ENCODE peak calls at places on chromosomes 6 and 20, in nine cellular contexts. G is astrocyte of the cerebellum, A is endodermal cell, X is fibroblast of mammary gland, W is mammary epithelial cell, B is IMR-90, E is A549, D is cardiac fibroblast, T is astrocyte of the spinal cord. H is an unnamed sample.

GRCh38 chr20:62555642-62556420 is 80.0 kb upstream of the GATA5 start:
- DNase-seq in G (no peak), A (no peak), X (no peak), W (no peak), B (no peak), E (no peak), D (no peak), T (no peak), H (no peak)

GRCh38 chr6:9292975-9293374 is 857.6 kb upstream of the SLC35B3 start:
- DNase-seq in G (peak; percentile 99), A (no peak), X (no peak), W (no peak), B (peak; percentile 16), E (no peak), D (peak; percentile 1), T (peak; percentile 93), H (no peak)

GRCh38 chr6:64259372-64259771 is 623.8 kb downstream of the PHF3 start:
- DNase-seq in G (no peak), A (no peak), X (no peak), W (no peak), B (no peak), E (no peak), D (no peak), T (no peak), H (no peak)

GRCh38 chr20:62685781-62686555 is 22.7 kb upstream of the NTSR1 start:
- DNase-seq in G (no peak), A (peak; percentile 61), X (no peak), W (no peak), B (no peak), E (no peak), D (no peak), T (no peak), H (no peak)

GRCh38 chr6:122264557-122264956 is 134.9 kb upstream of the HSF2 start:
- DNase-seq in G (no peak), A (no peak), X (no peak), W (no peak), B (no peak), E (no peak), D (no peak), T (no peak), H (no peak)

GRCh38 chr6:107237992-107238660 is 122.8 kb upstream of the BEND3 start:
- DNase-seq in G (no peak), A (no peak), X (peak; percentile 72), W (peak; percentile 83), B (peak; percentile 74), E (no peak), D (peak; percentile 58), T (peak; percentile 20), H (no peak)

GRCh38 chr6:167847936-167848335 is 21.2 kb downstream of the AFDN start:
- DNase-seq in G (no peak), A (no peak), X (no peak), W (no peak), B (no peak), E (no peak), D (no peak), T (no peak), H (no peak)

GRCh38 chr6:156857573-156857972 is 80.4 kb downstream of the ARID1B start:
- DNase-seq in G (no peak), A (no peak), X (peak; percentile 59), W (peak; percentile 68), B (peak; percentile 64), E (no peak), D (peak; percentile 39), T (peak; percentile 35), H (no peak)

GRCh38 chr6:157644043-157644810 is 178.8 kb upstream of the SNX9 start:
- DNase-seq in G (no peak), A (no peak), X (no peak), W (peak; percentile 39), B (no peak), E (peak; percentile 5), D (peak; percentile 34), T (no peak), H (no peak)

GRCh38 chr20:63704749-63705117 is 3.0 kb downstream of the ARFRP1 start:
- DNase-seq in G (no peak), A (no peak), X (no peak), W (no peak), B (no peak), E (no peak), D (no peak), T (no peak), H (no peak)

GRCh38 chr6:158653577-158654354 is 3.9 kb downstream of the SYTL3 start:
- DNase-seq in G (peak; percentile 55), A (peak; percentile 48), X (no peak), W (no peak), B (peak; percentile 72), E (no peak), D (no peak), T (peak; percentile 66), H (peak; percentile 82)

GRCh38 chr6:158655569-158656450 is 6.0 kb downstream of the SYTL3 start:
- DNase-seq in G (no peak), A (peak; percentile 44), X (peak; percentile 37), W (no peak), B (peak; percentile 21), E (no peak), D (no peak), T (no peak), H (peak; percentile 64)

GRCh38 chr6:158660331-158660730 is 10.5 kb downstream of the SYTL3 start:
- DNase-seq in G (no peak), A (peak; percentile 75), X (peak; percentile 32), W (no peak), B (no peak), E (peak; percentile 54), D (no peak), T (no peak), H (peak; percentile 20)

GRCh38 chr6:158654498-158654897 is 4.6 kb downstream of the SYTL3 start:
- DNase-seq in G (no peak), A (peak; percentile 46), X (peak; percentile 89), W (peak; percentile 20), B (peak; percentile 94), E (no peak), D (peak; percentile 85), T (peak; percentile 65), H (peak; percentile 90)

DNA sequence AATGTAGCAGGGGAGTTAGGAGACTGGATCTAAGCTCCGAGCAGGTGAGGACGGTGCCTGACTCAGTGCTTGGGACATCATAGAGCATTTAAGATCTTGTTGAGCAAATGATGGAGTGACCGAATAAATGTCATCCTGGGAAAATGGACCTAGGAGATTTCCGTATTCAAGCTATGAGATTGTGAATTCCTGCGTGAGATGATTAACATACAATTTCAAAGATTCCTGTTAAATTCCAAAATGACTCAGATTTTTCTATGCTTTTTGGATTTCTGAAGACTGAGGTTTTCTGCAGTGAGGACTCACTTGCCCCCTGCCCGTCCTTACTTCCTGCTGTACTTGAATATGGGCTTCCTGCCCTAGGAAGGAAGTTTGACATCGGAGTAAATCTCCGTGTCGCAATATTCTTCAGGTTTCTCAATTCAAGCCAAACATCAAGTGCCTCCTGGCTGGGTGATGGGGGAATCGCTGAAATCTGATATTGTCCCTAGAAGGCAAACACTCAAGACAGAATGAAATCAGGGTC is 5.2 kb downstream of the SYTL3 start:
- DNase-seq in G (no peak), A (peak; percentile 22), X (peak; percentile 88), W (no peak), B (peak; percentile 79), E (no peak), D (peak; percentile 71), T (peak; percentile 42), H (peak; percentile 8)
- H3K4me3 ChIP-seq in G (no peak overlapping the region), A (no peak overlapping the region), X (no peak overlapping the region), W (no peak overlapping the region), B (no peak overlapping the region), E (no peak overlapping the region), D (no peak overlapping the region), T (no peak overlapping the region), H (no peak overlapping the region)

GRCh38 chr6:137443901-137444300 is 50.3 kb downstream of the OLIG3 start:
- DNase-seq in G (no peak), A (peak; percentile 70), X (no peak), W (no peak), B (no peak), E (peak; percentile 3), D (no peak), T (no peak), H (no peak)
- TF ChIP-seq CTCF in G (no peak), A (peak; percentile 51), X (no peak), W (peak; percentile 9), B (no peak), E (no peak), D (peak; percentile 11), T (no peak), H (no peak)

DNA sequence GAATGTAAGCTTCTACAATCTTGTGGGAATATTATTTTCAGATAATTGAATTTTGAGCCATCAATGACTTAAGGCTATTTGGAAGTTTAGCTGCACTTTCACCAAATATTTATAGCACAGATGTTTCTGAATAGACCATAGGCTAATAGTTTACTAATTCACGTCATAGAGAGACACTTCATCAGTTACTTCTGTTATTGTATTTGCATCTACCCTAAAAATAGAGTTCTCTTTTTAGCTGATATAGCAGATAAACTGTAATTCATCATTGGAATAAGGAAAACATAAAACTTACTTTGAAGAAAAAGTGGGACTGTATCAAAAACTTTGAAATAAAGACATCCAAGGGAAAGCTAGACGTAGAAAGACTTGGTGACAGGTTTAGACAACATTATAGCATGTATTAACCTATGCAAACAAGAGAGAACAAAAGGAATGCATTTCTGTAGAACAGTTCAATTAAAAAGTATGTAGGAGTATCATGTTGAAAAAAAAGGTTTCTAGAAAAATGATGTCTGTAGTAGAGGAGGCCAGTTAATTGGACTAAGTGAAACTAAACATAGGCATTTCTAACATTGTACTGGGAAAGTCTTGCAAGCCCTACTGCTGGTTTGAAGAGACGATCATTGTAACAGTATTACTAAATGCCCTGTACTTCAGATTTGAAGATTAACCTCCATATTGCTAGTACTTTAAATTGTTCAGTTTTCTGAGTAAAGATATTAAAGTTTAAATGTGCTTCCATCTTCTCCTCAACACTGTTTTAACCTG is 123.3 kb downstream of the ZFAND3 start:
- DNase-seq in G (no peak), A (no peak), X (no peak), W (no peak), B (peak; percentile 56), E (no peak), D (no peak), T (no peak), H (no peak)
- H3K4me3 ChIP-seq in G (no peak overlapping the region), A (no peak overlapping the region), X (no peak overlapping the region), W (no peak overlapping the region), B (no peak overlapping the region), E (no peak overlapping the region), D (no peak overlapping the region), T (no peak overlapping the region), H (no peak overlapping the region)

GRCh38 chr20:32036716-32037355 is 15.2 kb upstream of the HCK start:
- DNase-seq in G (no peak), A (no peak), X (no peak), W (no peak), B (peak; percentile 47), E (no peak), D (no peak), T (peak; percentile 12), H (no peak)

GRCh38 chr20:32037929-32038328 is 14.1 kb upstream of the HCK start:
- DNase-seq in G (no peak), A (no peak), X (peak; percentile 80), W (peak; percentile 39), B (peak; percentile 59), E (no peak), D (peak; percentile 45), T (peak; percentile 37), H (no peak)

GRCh38 chr20:32035398-32035852 is 16.6 kb upstream of the HCK start:
- DNase-seq in G (no peak), A (no peak), X (no peak), W (no peak), B (no peak), E (no peak), D (no peak), T (no peak), H (no peak)

GRCh38 chr20:32036252-32036651 is 15.8 kb upstream of the HCK start:
- DNase-seq in G (no peak), A (no peak), X (no peak), W (no peak), B (no peak), E (no peak), D (no peak), T (no peak), H (no peak)

GRCh38 chr20:32040142-32040953 is 11.7 kb upstream of the HCK start:
- DNase-seq in G (no peak), A (no peak), X (no peak), W (peak; percentile 27), B (no peak), E (no peak), D (no peak), T (no peak), H (no peak)
- TF ChIP-seq CTCF in G (no peak), A (no peak), X (no peak), W (no peak), B (no peak), E (no peak), D (no peak), T (no peak), H (no peak)